ENCODE peak calls at places on chromosomes 7 and 10, in six cellular contexts. T is LoVo, K is BE2C, H is Karpas-422, C is AML-193, S is NCI-H1105. A is an unnamed sample.

GRCh38 chr10:124675261-124675660 is 68.9 kb downstream of the FAM53B start:
- DNase-seq in S (no peak), T (no peak), K (no peak), H (no peak), C (no peak), A (no peak)

GRCh38 chr7:18257711-18258110 is 230.1 kb upstream of the PRPS1L1 start:
- DNase-seq in H (no peak), S (no peak), T (peak; percentile 27), K (no peak), C (no peak), A (no peak)

GRCh38 chr7:97346349-97346748 is 228.9 kb downstream of the SDHAF3 start:
- DNase-seq in H (no peak), S (no peak), C (no peak), T (no peak), K (no peak), A (no peak)

GRCh38 chr10:11351801-11352200 is 259.6 kb downstream of the USP6NL start:
- DNase-seq in C (no peak), S (no peak), K (no peak), T (no peak), H (no peak), A (no peak)

GRCh38 chr7:44853391-44853790 is 5.5 kb upstream of the H2AZ2 start:
- DNase-seq in K (no peak), T (no peak), S (no peak), H (no peak), C (no peak), A (no peak)

GRCh38 chr7:131234719-131235488 is 92.8 kb upstream of the MKLN1 start:
- DNase-seq in S (no peak), T (no peak), K (no peak), H (no peak), C (no peak), A (no peak)

GRCh38 chr10:123972481-123973401 is 81.1 kb upstream of the CPXM2 start:
- DNase-seq in H (no peak), K (no peak), S (no peak), C (no peak), T (no peak), A (no peak)

GRCh38 chr10:5971886-5972285 is 5.5 kb downstream of the IL15RA start:
- DNase-seq in K (no peak), C (peak; percentile 36), S (no peak), T (no peak), H (no peak), A (no peak)

GRCh38 chr7:82247814-82248433 is 195.7 kb downstream of the CACNA2D1 start:
- DNase-seq in S (no peak), T (peak; percentile 14), H (no peak), C (peak; percentile 49), K (no peak), A (no peak)

GRCh38 chr10:100927266-100927665 is 14.5 kb downstream of the SLF2 start:
- DNase-seq in K (no peak), T (no peak), H (no peak), S (no peak), C (no peak), A (no peak)

GRCh38 chr10:128026620-128027281 is 99.5 kb downstream of the MKI67 start:
- DNase-seq in S (no peak), H (no peak), K (no peak), T (no peak), C (no peak), A (no peak)

GRCh38 chr10:113335603-113336002 is 217.2 kb upstream of the HABP2 start:
- DNase-seq in S (no peak), K (peak; percentile 24), C (no peak), H (no peak), T (no peak), A (no peak)

GRCh38 chr7:46557295-46557711 is 636.2 kb upstream of the IGFBP3 start:
- DNase-seq in K (no peak), C (no peak), H (no peak), S (no peak), T (peak; percentile 92), A (no peak)

GRCh38 chr10:82308641-82309040 is 433.6 kb downstream of the NRG3 start:
- DNase-seq in C (no peak), T (no peak), S (no peak), H (no peak), K (no peak), A (no peak)